ENCODE peak calls at places on chromosomes 5 and 9, in five cellular contexts. M, B, J, D and A are unnamed samples.

GRCh38 chr9:86771391-86771790 is 175.9 kb downstream of the GAS1 start:
- DNase-seq in D (no peak), B (no peak), J (no peak), M (no peak), A (no peak)

GRCh38 chr5:124979174-124979573 is 232.7 kb upstream of the ZNF608 start:
- DNase-seq in B (no peak), M (peak), D (no peak), J (no peak), A (no peak)

GRCh38 chr5:120717381-120717780 is 253.3 kb downstream of the PRR16 start:
- DNase-seq in J (no peak), M (no peak), B (no peak), D (no peak), A (no peak)

GRCh38 chr5:138648841-138649240 is 73.6 kb upstream of the HSPA9 start:
- DNase-seq in M (no peak), J (no peak), B (no peak), D (no peak), A (no peak)

GRCh38 chr5:166639151-166639550 is 1652.3 kb upstream of the WWC1 start:
- DNase-seq in M (peak), B (no peak), J (no peak), D (no peak), A (no peak)

GRCh38 chr5:96963267-96963666 is 27.4 kb downstream of the LNPEP start:
- DNase-seq in M (no peak), J (peak), B (peak), D (peak), A (no peak)

GRCh38 chr5:149731332-149731616 is 1.2 kb downstream of the PPARGC1B start:
- DNase-seq in D (no peak), M (no peak), J (no peak), B (no peak), A (no peak)

GRCh38 chr9:126705311-126705766 is 91.6 kb downstream of the LMX1B start:
- DNase-seq in J (peak), M (peak), B (peak), D (peak), A (peak)

GRCh38 chr9:111298831-111299603 is 31.0 kb downstream of the OR2K2 start:
- DNase-seq in M (peak), J (peak), B (peak), D (peak), A (no peak)

GRCh38 chr9:100074093-100074492 is 24.7 kb downstream of the ERP44 start:
- DNase-seq in J (no peak), D (no peak), B (no peak), M (no peak), A (no peak)

GRCh38 chr5:43425965-43426364 is 13.8 kb upstream of the CCL28 start:
- DNase-seq in J (no peak), D (no peak), B (no peak), M (no peak), A (no peak)

GRCh38 chr9:127144670-127145458 is 22.4 kb upstream of the ANGPTL2 start:
- DNase-seq in J (no peak), B (peak), M (no peak), D (no peak), A (no peak)

GRCh38 chr9:124541824-124542223 is 34.6 kb upstream of the NR5A1 start:
- DNase-seq in B (no peak), D (no peak), J (no peak), M (no peak), A (no peak)

GRCh38 chr9:113993838-113994540 is 84.1 kb downstream of the AMBP start:
- DNase-seq in D (peak), M (no peak), J (no peak), B (peak), A (no peak)

GRCh38 chr5:115024922-115025321 is 144.8 kb downstream of the TRIM36 start:
- DNase-seq in J (no peak), B (no peak), M (no peak), D (no peak), A (no peak)

GRCh38 chr5:159935946-159936345 is 19.7 kb downstream of the ADRA1B start:
- DNase-seq in B (no peak), M (no peak), D (no peak), J (no peak), A (no peak)

GRCh38 chr9:77562021-77562748 is 85.9 kb downstream of the GNA14 start:
- DNase-seq in D (no peak), M (no peak), B (no peak), J (peak), A (no peak)

GRCh38 chr9:82334286-82334685 is 345.7 kb downstream of the SPATA31D1 start:
- DNase-seq in M (no peak), B (no peak), J (no peak), D (no peak), A (no peak)

GRCh38 chr5:72146056-72146455 is 38.8 kb downstream of the MAP1B start:
- DNase-seq in B (no peak), J (no peak), D (no peak), M (no peak), A (no peak)

GRCh38 chr5:65172486-65173129 is 309.1 kb downstream of the ADAMTS6 start:
- DNase-seq in B (no peak), J (peak), M (no peak), D (no peak), A (no peak)

GRCh38 chr9:20477940-20478620 is 144.2 kb downstream of the MLLT3 start:
- DNase-seq in B (no peak), D (no peak), J (no peak), M (peak), A (no peak)

GRCh38 chr9:136326061-136326776 is 1.1 kb upstream of the GPSM1 start:
- DNase-seq in J (no peak), M (no peak), D (no peak), B (no peak), A (peak)

GRCh38 chr5:146703499-146703898 is 175.1 kb downstream of the PPP2R2B start:
- DNase-seq in J (no peak), D (no peak), B (no peak), M (no peak), A (no peak)

GRCh38 chr9:105887679-105888078 is 193.3 kb downstream of the TMEM38B start:
- DNase-seq in B (no peak), D (no peak), M (no peak), J (peak), A (no peak)

GRCh38 chr9:128636024-128636390 is 20.6 kb downstream of the DYNC2I2 start:
- DNase-seq in J (no peak), B (peak), D (no peak), M (peak), A (no peak)

GRCh38 chr5:146340260-146341081 is 1.8 kb downstream of the POU4F3 start:
- DNase-seq in B (no peak), J (peak), M (peak), D (peak), A (no peak)

GRCh38 chr9:130352081-130352480 is 86.5 kb downstream of the HMCN2 start:
- DNase-seq in B (no peak), D (no peak), J (no peak), M (no peak), A (no peak)

GRCh38 chr5:53739111-53739510 is 178.7 kb downstream of the NDUFS4 start:
- DNase-seq in M (no peak), D (no peak), J (no peak), B (no peak), A (no peak)

GRCh38 chr5:173451651-173452050 is 123.4 kb upstream of the STC2 start:
- DNase-seq in D (no peak), B (no peak), J (no peak), M (no peak), A (no peak)

GRCh38 chr5:65535529-65535987 is 27.4 kb downstream of the CENPK start:
- DNase-seq in M (no peak), D (no peak), B (no peak), J (no peak), A (no peak)

GRCh38 chr5:10734050-10734709 is 26.9 kb downstream of the DAP start:
- DNase-seq in J (no peak), M (no peak), D (no peak), B (no peak), A (no peak)

GRCh38 chr5:149221731-149222342 is 49.8 kb upstream of the AFAP1L1 start:
- DNase-seq in D (no peak), M (no peak), J (no peak), B (no peak), A (no peak)

GRCh38 chr9:89171693-89172092 is 6.9 kb downstream of the SHC3 start:
- DNase-seq in J (no peak), D (no peak), M (no peak), B (no peak), A (no peak)
- TF ChIP-seq CTCF in J (no peak), D (no peak), M (peak), B (no peak), A (no peak)

GRCh38 chr5:31823477-31823876 is 184.5 kb downstream of the PDZD2 start:
- DNase-seq in J (peak), M (no peak), B (no peak), D (no peak), A (no peak)
- TF ChIP-seq CTCF in J (no peak), M (no peak), B (no peak), D (no peak), A (no peak)

GRCh38 chr5:67315802-67316103 is 119.2 kb upstream of the CD180 start:
- DNase-seq in B (no peak), J (peak), D (no peak), M (no peak), A (no peak)

GRCh38 chr5:67311208-67311607 is 114.6 kb upstream of the CD180 start:
- DNase-seq in B (no peak), M (no peak), J (no peak), D (no peak), A (no peak)

GRCh38 chr5:67318746-67319145 is 122.1 kb upstream of the CD180 start:
- DNase-seq in J (no peak), D (no peak), M (no peak), B (no peak), A (no peak)

GRCh38 chr5:67310740-67311139 is 114.1 kb upstream of the CD180 start:
- DNase-seq in B (no peak), D (no peak), J (no peak), M (no peak), A (no peak)

GRCh38 chr5:67315082-67315801 is 118.6 kb upstream of the CD180 start:
- DNase-seq in M (peak), J (no peak), D (no peak), B (no peak), A (no peak)
- TF ChIP-seq CTCF in M (peak), J (no peak), D (peak), B (no peak), A (peak)

GRCh38 chr9:101540069-101540468 is 6.4 kb downstream of the RNF20 start:
- DNase-seq in D (no peak), B (no peak), J (no peak), M (no peak), A (no peak)
- TF ChIP-seq CTCF in D (no peak), B (no peak), J (no peak), M (no peak), A (no peak)

GRCh38 chr9:14769235-14769580 is 46.7 kb upstream of the CER1 start:
- DNase-seq in B (no peak), J (peak), M (peak), D (no peak), A (no peak)
- TF ChIP-seq CTCF in B (no peak), J (peak), M (peak), D (no peak), A (no peak)

DNA sequence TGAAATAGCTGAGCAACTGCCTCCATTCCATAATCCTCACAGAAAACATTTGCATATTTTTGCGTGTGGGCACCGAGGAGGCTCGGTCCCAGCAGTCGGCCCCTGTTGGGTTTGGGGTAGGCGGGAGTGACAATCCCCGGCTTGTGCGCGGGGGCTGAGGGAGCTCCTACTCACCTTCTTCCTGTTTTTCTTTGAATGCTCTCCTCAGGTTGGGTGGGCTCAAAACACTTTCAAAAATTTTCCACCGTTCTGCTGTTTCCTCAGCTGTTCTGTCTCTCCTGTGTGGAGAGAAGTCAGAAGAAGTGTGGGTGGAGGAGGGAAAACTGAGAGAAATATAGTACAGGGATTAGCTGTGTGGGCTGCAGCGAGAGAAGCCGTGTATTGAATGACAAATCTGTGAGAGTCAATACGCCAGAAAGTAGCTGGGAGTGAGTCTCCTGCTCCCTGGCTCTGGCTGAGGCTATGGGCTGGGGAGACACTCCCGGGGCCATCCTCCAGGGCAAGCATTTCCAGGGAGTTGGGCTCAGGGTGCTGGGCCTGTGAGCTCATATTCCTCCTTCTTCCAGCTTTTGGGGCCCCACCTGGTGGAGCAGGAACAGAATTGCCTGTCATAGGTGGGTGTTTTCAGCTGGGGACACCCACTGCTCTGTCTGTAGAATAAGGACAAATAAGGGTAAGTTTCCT is 84.7 kb downstream of the CMYA5 start:
- DNase-seq in B (no peak), M (peak), D (no peak), J (peak), A (no peak)
- TF ChIP-seq CTCF in B (no peak), M (peak), D (no peak), J (no peak), A (peak)

GRCh38 chr5:75963554-75963953 is 119.6 kb upstream of the SV2C start:
- DNase-seq in J (no peak), M (no peak), B (no peak), D (no peak), A (no peak)
- TF ChIP-seq CTCF in J (no peak), M (no peak), B (no peak), D (no peak), A (no peak)

GRCh38 chr9:131872006-131872405 is 132.1 kb upstream of the RAPGEF1 start:
- DNase-seq in J (no peak), M (peak), B (no peak), D (no peak), A (no peak)
- TF ChIP-seq CTCF in J (peak), M (peak), B (no peak), D (no peak), A (peak)